ENCODE peak calls at places on chromosomes 6 and 20, in four cellular contexts. One of them, this sample, is unnamed. For H3K36me3, the result is how much of the 10 kb centered on the place peaks cover.

GRCh38 chr6:6629416-6629815 is 40.9 kb downstream of the LY86 start:
- DNase-seq in effector memory CD4-positive, alpha-beta T cell: no peak
- DNase-seq in kidney: no peak
- DNase-seq in upper lobe of right lung: no peak
- DNase-seq in this sample: no peak

GRCh38 chr20:42678895-42679294 is 510.8 kb downstream of the PTPRT start:
- DNase-seq in effector memory CD4-positive, alpha-beta T cell: no peak
- DNase-seq in kidney: no peak
- DNase-seq in upper lobe of right lung: no peak
- DNase-seq in this sample: peak

GRCh38 chr6:156502969-156503504 is 274.1 kb upstream of the ARID1B start:
- DNase-seq in effector memory CD4-positive, alpha-beta T cell: no peak
- DNase-seq in kidney: no peak
- DNase-seq in upper lobe of right lung: no peak
- DNase-seq in this sample: no peak

GRCh38 chr20:32789896-32790750 is 27.9 kb downstream of the DNMT3B start:
- DNase-seq in effector memory CD4-positive, alpha-beta T cell: peak
- DNase-seq in kidney: peak
- DNase-seq in upper lobe of right lung: peak
- DNase-seq in this sample: peak

GRCh38 chr6:158211273-158212055 is 43.3 kb downstream of the GTF2H5 start:
- DNase-seq in effector memory CD4-positive, alpha-beta T cell: no peak
- DNase-seq in kidney: no peak
- DNase-seq in upper lobe of right lung: no peak
- DNase-seq in this sample: no peak

GRCh38 chr6:126820617-126821016 is 297.9 kb upstream of the RSPO3 start:
- DNase-seq in effector memory CD4-positive, alpha-beta T cell: no peak
- DNase-seq in kidney: no peak
- DNase-seq in upper lobe of right lung: no peak
- DNase-seq in this sample: no peak

GRCh38 chr20:58361549-58361948 is 27.5 kb upstream of the VAPB start:
- DNase-seq in effector memory CD4-positive, alpha-beta T cell: no peak
- DNase-seq in kidney: no peak
- DNase-seq in upper lobe of right lung: no peak
- DNase-seq in this sample: peak

GRCh38 chr20:15515706-15516105 is 1057.5 kb downstream of the KIF16B start:
- DNase-seq in effector memory CD4-positive, alpha-beta T cell: no peak
- DNase-seq in kidney: no peak
- DNase-seq in upper lobe of right lung: no peak
- DNase-seq in this sample: no peak

GRCh38 chr6:137218473-137218916 is 690 bp downstream of the IFNGR1 start:
- DNase-seq in effector memory CD4-positive, alpha-beta T cell: peak
- DNase-seq in kidney: no peak
- DNase-seq in upper lobe of right lung: no peak
- DNase-seq in this sample: peak

GRCh38 chr6:136582702-136583471 is 32.7 kb upstream of the MAP7 start:
- DNase-seq in effector memory CD4-positive, alpha-beta T cell: no peak
- DNase-seq in kidney: no peak
- DNase-seq in upper lobe of right lung: no peak
- DNase-seq in this sample: no peak

GRCh38 chr6:44048277-44048676 is 79.0 kb downstream of the MRPL14 start:
- DNase-seq in effector memory CD4-positive, alpha-beta T cell: no peak
- DNase-seq in kidney: peak
- DNase-seq in upper lobe of right lung: no peak
- DNase-seq in this sample: no peak

GRCh38 chr20:11229772-11230171 is 556.0 kb upstream of the JAG1 start:
- DNase-seq in effector memory CD4-positive, alpha-beta T cell: no peak
- DNase-seq in kidney: no peak
- DNase-seq in upper lobe of right lung: no peak
- DNase-seq in this sample: no peak
- H3K4me3 ChIP-seq in effector memory CD4-positive, alpha-beta T cell: no peak
- H3K4me3 ChIP-seq in kidney: no peak
- H3K4me3 ChIP-seq in upper lobe of right lung: no peak
- H3K4me3 ChIP-seq in this sample: no peak

GRCh38 chr6:5215799-5216198 is 45.0 kb downstream of the LYRM4 start:
- DNase-seq in effector memory CD4-positive, alpha-beta T cell: no peak
- DNase-seq in kidney: no peak
- DNase-seq in upper lobe of right lung: no peak
- DNase-seq in this sample: no peak

GRCh38 chr6:5215181-5215580 is 45.6 kb downstream of the LYRM4 start:
- DNase-seq in effector memory CD4-positive, alpha-beta T cell: no peak
- DNase-seq in kidney: no peak
- DNase-seq in upper lobe of right lung: no peak
- DNase-seq in this sample: no peak

GRCh38 chr6:5219292-5219691 is 41.5 kb downstream of the LYRM4 start:
- DNase-seq in effector memory CD4-positive, alpha-beta T cell: no peak
- DNase-seq in kidney: no peak
- DNase-seq in upper lobe of right lung: no peak
- DNase-seq in this sample: no peak

GRCh38 chr6:5214570-5215052 is 46.1 kb downstream of the LYRM4 start:
- DNase-seq in effector memory CD4-positive, alpha-beta T cell: no peak
- DNase-seq in kidney: no peak
- DNase-seq in upper lobe of right lung: no peak
- DNase-seq in this sample: peak

DNA sequence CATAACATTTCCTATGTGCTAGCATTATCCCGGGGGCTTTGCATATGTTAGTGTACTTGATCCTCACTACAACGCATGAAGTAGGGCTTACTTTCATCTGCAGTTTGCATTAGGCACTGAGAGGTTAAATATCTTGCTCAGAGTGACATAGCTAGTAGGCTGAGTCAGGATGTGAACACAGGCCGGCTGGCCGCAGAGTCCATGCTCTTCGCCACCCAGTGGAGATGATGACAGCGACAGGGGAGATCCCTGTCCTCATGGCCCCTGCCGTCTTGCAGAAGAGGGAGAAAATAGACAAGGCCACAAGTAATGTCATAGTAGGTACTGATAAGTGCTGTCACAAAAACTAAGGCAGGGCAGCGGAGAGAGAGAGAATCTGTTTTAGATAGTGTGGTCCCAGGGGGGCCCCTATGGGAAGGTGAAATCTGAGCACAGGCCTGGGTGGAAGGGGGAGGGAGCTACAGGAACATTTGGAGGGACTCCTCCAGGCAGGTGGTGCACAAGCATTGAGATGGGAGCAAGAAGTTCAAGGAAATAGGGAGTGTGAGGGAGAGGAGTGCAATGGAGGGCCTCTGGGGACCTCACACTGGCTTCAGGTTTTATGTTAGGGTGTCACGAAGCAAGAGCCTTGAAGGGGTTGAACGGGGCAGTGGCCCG is 46.8 kb downstream of the LYRM4 start:
- DNase-seq in effector memory CD4-positive, alpha-beta T cell: no peak
- DNase-seq in kidney: no peak
- DNase-seq in upper lobe of right lung: no peak
- DNase-seq in this sample: no peak
- H3K36me3 ChIP-seq in effector memory CD4-positive, alpha-beta T cell: under half
- H3K36me3 ChIP-seq in kidney: under half
- H3K36me3 ChIP-seq in upper lobe of right lung: under half
- H3K36me3 ChIP-seq in this sample: under half

GRCh38 chr6:72579865-72580264 is 42.0 kb upstream of the KCNQ5 start:
- DNase-seq in effector memory CD4-positive, alpha-beta T cell: no peak
- DNase-seq in kidney: no peak
- DNase-seq in upper lobe of right lung: no peak
- DNase-seq in this sample: no peak
- H3K4me3 ChIP-seq in effector memory CD4-positive, alpha-beta T cell: no peak
- H3K4me3 ChIP-seq in kidney: no peak
- H3K4me3 ChIP-seq in upper lobe of right lung: no peak
- H3K4me3 ChIP-seq in this sample: no peak

GRCh38 chr20:44917399-44917798 is 7.5 kb downstream of the PABPC1L start:
- DNase-seq in effector memory CD4-positive, alpha-beta T cell: no peak
- DNase-seq in kidney: no peak
- DNase-seq in upper lobe of right lung: no peak
- DNase-seq in this sample: no peak
- H3K36me3 ChIP-seq in effector memory CD4-positive, alpha-beta T cell: under half
- H3K36me3 ChIP-seq in kidney: under half
- H3K36me3 ChIP-seq in upper lobe of right lung: under half
- H3K36me3 ChIP-seq in this sample: under half

DNA sequence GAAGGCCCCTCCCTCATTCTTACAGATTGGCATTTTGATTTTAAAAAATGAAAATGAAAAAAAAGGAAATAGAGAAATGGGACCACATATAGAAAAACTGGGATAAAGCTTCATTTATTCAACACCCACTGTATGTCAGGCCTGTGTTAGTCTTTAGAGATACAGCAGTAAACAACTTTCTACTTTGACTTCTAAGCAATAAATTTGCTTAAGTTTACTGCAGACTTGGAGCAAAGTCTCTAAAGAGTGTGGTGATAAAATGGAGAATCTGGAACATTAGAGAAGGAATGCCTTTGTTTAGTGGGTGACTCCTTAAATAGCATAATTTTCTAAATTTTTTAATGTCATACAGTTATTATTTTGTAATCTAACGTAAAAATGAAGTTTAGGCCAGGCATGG is 80.7 kb upstream of the CNKSR3 start:
- DNase-seq in effector memory CD4-positive, alpha-beta T cell: no peak
- DNase-seq in kidney: no peak
- DNase-seq in upper lobe of right lung: no peak
- DNase-seq in this sample: no peak
- H3K4me3 ChIP-seq in effector memory CD4-positive, alpha-beta T cell: no peak
- H3K4me3 ChIP-seq in kidney: no peak
- H3K4me3 ChIP-seq in upper lobe of right lung: no peak
- H3K4me3 ChIP-seq in this sample: no peak

This sample was measured in H7.